ENCODE peak calls at places on chromosome 16, in four cellular contexts. V, K, E and X are unnamed samples. For H3K9me3 and H3K36me3, the result is how much of the 10 kb centered on the place peaks cover.

GRCh38 chr16:54140057-54140787 is 146.4 kb downstream of the IRX3 start:
- DNase-seq in V (peak), K (no peak), E (no peak), X (peak)

GRCh38 chr16:76293980-76294690 is 16.9 kb downstream of the CNTNAP4 start:
- DNase-seq in V (no peak), K (no peak), E (no peak), X (no peak)

GRCh38 chr16:79751785-79752184 is 151.2 kb upstream of the MAF start:
- DNase-seq in V (no peak), K (peak), E (no peak), X (no peak)

GRCh38 chr16:81833751-81834150 is 54.7 kb downstream of the PLCG2 start:
- DNase-seq in V (no peak), K (no peak), E (no peak), X (no peak)

GRCh38 chr16:84141143-84141670 is 3.8 kb downstream of the HSDL1 start:
- DNase-seq in V (no peak), K (no peak), E (no peak), X (no peak)

GRCh38 chr16:22977294-22977697 is 163.3 kb downstream of the HS3ST2 start:
- DNase-seq in V (no peak), K (no peak), E (no peak), X (peak)

GRCh38 chr16:81266680-81267095 is 28.2 kb downstream of the BCO1 start:
- DNase-seq in V (no peak), K (peak), E (no peak), X (no peak)

GRCh38 chr16:27918755-27919154 is 144.8 kb downstream of the GSG1L start:
- DNase-seq in V (no peak), K (peak), E (no peak), X (peak)

GRCh38 chr16:12339686-12340085 is 363.2 kb downstream of the SNX29 start:
- DNase-seq in V (no peak), K (peak), E (no peak), X (no peak)

GRCh38 chr16:1093284-1094123 is 2.5 kb downstream of the C1QTNF8 start:
- DNase-seq in V (peak), K (no peak), E (no peak), X (peak)

GRCh38 chr16:3375680-3376079 is 20.0 kb downstream of the OR2C1 start:
- DNase-seq in V (no peak), K (no peak), E (no peak), X (no peak)

GRCh38 chr16:10256855-10257641 is 74.8 kb upstream of the GRIN2A start:
- DNase-seq in V (peak), K (peak), E (no peak), X (peak)

GRCh38 chr16:20628213-20628612 is 52.0 kb upstream of the ACSM2B start:
- DNase-seq in V (no peak), K (no peak), E (no peak), X (no peak)

GRCh38 chr16:17476414-17477259 is 5.9 kb upstream of the XYLT1 start:
- DNase-seq in V (peak), K (peak), E (no peak), X (peak)

GRCh38 chr16:23506606-23506994 is 3.7 kb downstream of the GGA2 start:
- DNase-seq in V (no peak), K (no peak), E (no peak), X (no peak)

GRCh38 chr16:55526448-55526847 is 17.6 kb downstream of the LPCAT2 start:
- DNase-seq in V (no peak), K (peak), E (no peak), X (no peak)
- TF ChIP-seq CTCF in V (no peak), K (no peak), E (no peak), X (no peak)

GRCh38 chr16:31888735-31889134 is 15.1 kb downstream of the ZNF267 start:
- DNase-seq in V (no peak), K (no peak), E (no peak), X (no peak)
- H3K9me3 ChIP-seq in V (under half), K (under half), E (under half), X (under half)

DNA sequence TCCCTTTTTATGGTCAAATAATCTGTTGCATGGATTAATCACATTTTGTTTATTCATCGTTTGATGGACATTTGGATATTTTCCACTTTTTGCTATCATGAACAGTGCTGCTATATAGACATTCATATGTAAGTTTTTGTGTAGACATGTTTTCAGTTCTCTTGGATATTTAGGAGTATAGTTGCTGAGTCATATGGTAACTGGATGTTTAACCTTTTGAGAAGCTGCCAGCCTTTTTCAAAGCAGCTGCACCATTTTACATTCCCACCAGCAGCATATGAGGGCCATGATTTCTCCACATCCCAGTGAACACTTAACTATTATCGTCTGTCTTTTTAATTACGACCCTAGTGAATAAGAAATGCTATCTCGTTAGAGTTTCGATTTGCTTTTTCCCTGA is 10.0 kb downstream of the DNAJA3 start:
- DNase-seq in V (no peak), K (peak), E (no peak), X (no peak)
- H3K36me3 ChIP-seq in V (under half), K (under half), E (half or more), X (half or more)

GRCh38 chr16:57741660-57742191 is 6.2 kb downstream of the KATNB1 start:
- DNase-seq in V (no peak), K (no peak), E (no peak), X (peak)
- TF ChIP-seq CTCF in V (no peak), K (no peak), E (no peak), X (no peak)